ENCODE peak calls at places on chromosomes 1 and 21, in nine cellular contexts. One of them, this sample, is unnamed.

GRCh38 chr1:12532405-12533315 is 85.3 kb downstream of the DHRS3 start:
- DNase-seq in keratinocyte: no peak
- DNase-seq in brain microvascular endothelial cell: no peak
- DNase-seq in breast epithelium: no peak
- DNase-seq in CD8-positive, alpha-beta T cell: no peak
- DNase-seq in cardiac muscle cell: no peak
- DNase-seq in tibial artery: peak; percentile 48
- DNase-seq in uterus: peak; percentile 10
- DNase-seq in lower lobe of right lung: peak; percentile 30
- DNase-seq in this sample: no peak

GRCh38 chr1:201430790-201431189 is 9.3 kb upstream of the TNNI1 start:
- DNase-seq in keratinocyte: no peak
- DNase-seq in brain microvascular endothelial cell: no peak
- DNase-seq in breast epithelium: no peak
- DNase-seq in CD8-positive, alpha-beta T cell: no peak
- DNase-seq in cardiac muscle cell: no peak
- DNase-seq in tibial artery: no peak
- DNase-seq in uterus: no peak
- DNase-seq in lower lobe of right lung: no peak
- DNase-seq in this sample: no peak

GRCh38 chr1:11294951-11295350 is 22.0 kb downstream of the UBIAD1 start:
- DNase-seq in keratinocyte: no peak
- DNase-seq in brain microvascular endothelial cell: no peak
- DNase-seq in breast epithelium: no peak
- DNase-seq in CD8-positive, alpha-beta T cell: no peak
- DNase-seq in cardiac muscle cell: no peak
- DNase-seq in tibial artery: no peak
- DNase-seq in uterus: no peak
- DNase-seq in lower lobe of right lung: no peak
- DNase-seq in this sample: no peak

GRCh38 chr1:34686531-34686930 is 68.3 kb upstream of the GJB5 start:
- DNase-seq in keratinocyte: no peak
- DNase-seq in brain microvascular endothelial cell: no peak
- DNase-seq in breast epithelium: no peak
- DNase-seq in CD8-positive, alpha-beta T cell: no peak
- DNase-seq in cardiac muscle cell: no peak
- DNase-seq in tibial artery: no peak
- DNase-seq in uterus: no peak
- DNase-seq in lower lobe of right lung: peak; percentile 73
- DNase-seq in this sample: no peak

GRCh38 chr1:241715435-241715834 is 63.4 kb downstream of the WDR64 start:
- DNase-seq in keratinocyte: no peak
- DNase-seq in brain microvascular endothelial cell: no peak
- DNase-seq in breast epithelium: no peak
- DNase-seq in CD8-positive, alpha-beta T cell: no peak
- DNase-seq in cardiac muscle cell: no peak
- DNase-seq in tibial artery: no peak
- DNase-seq in uterus: no peak
- DNase-seq in lower lobe of right lung: no peak
- DNase-seq in this sample: no peak

GRCh38 chr21:45516071-45516670 is 26.1 kb downstream of the SLC19A1 start:
- DNase-seq in keratinocyte: no peak
- DNase-seq in brain microvascular endothelial cell: no peak
- DNase-seq in breast epithelium: no peak
- DNase-seq in CD8-positive, alpha-beta T cell: no peak
- DNase-seq in cardiac muscle cell: no peak
- DNase-seq in tibial artery: peak; percentile 62
- DNase-seq in uterus: no peak
- DNase-seq in lower lobe of right lung: peak; percentile 35
- DNase-seq in this sample: no peak

GRCh38 chr1:217134857-217135568 is 411.8 kb upstream of the ESRRG start:
- DNase-seq in keratinocyte: no peak
- DNase-seq in brain microvascular endothelial cell: no peak
- DNase-seq in breast epithelium: no peak
- DNase-seq in CD8-positive, alpha-beta T cell: no peak
- DNase-seq in cardiac muscle cell: peak; percentile 18
- DNase-seq in tibial artery: no peak
- DNase-seq in uterus: no peak
- DNase-seq in lower lobe of right lung: no peak
- DNase-seq in this sample: peak; percentile 32

GRCh38 chr1:197841828-197842573 is 60.4 kb upstream of the C1orf53 start:
- DNase-seq in keratinocyte: no peak
- DNase-seq in brain microvascular endothelial cell: no peak
- DNase-seq in breast epithelium: no peak
- DNase-seq in CD8-positive, alpha-beta T cell: no peak
- DNase-seq in cardiac muscle cell: peak; percentile 6
- DNase-seq in tibial artery: no peak
- DNase-seq in uterus: no peak
- DNase-seq in lower lobe of right lung: no peak
- DNase-seq in this sample: no peak

GRCh38 chr1:197773856-197774255 is 1.4 kb downstream of the DENND1B start:
- DNase-seq in keratinocyte: no peak
- DNase-seq in brain microvascular endothelial cell: no peak
- DNase-seq in breast epithelium: no peak
- DNase-seq in CD8-positive, alpha-beta T cell: no peak
- DNase-seq in cardiac muscle cell: no peak
- DNase-seq in tibial artery: no peak
- DNase-seq in uterus: no peak
- DNase-seq in lower lobe of right lung: no peak
- DNase-seq in this sample: no peak

GRCh38 chr1:233865902-233866301 is 38.6 kb upstream of the SLC35F3 start:
- DNase-seq in keratinocyte: no peak
- DNase-seq in brain microvascular endothelial cell: no peak
- DNase-seq in breast epithelium: no peak
- DNase-seq in CD8-positive, alpha-beta T cell: no peak
- DNase-seq in cardiac muscle cell: no peak
- DNase-seq in tibial artery: no peak
- DNase-seq in uterus: no peak
- DNase-seq in lower lobe of right lung: no peak
- DNase-seq in this sample: no peak

GRCh38 chr1:180927841-180928240 is 15.1 kb downstream of the KIAA1614 start:
- DNase-seq in keratinocyte: no peak
- DNase-seq in brain microvascular endothelial cell: no peak
- DNase-seq in breast epithelium: no peak
- DNase-seq in CD8-positive, alpha-beta T cell: no peak
- DNase-seq in cardiac muscle cell: no peak
- DNase-seq in tibial artery: no peak
- DNase-seq in uterus: no peak
- DNase-seq in lower lobe of right lung: no peak
- DNase-seq in this sample: peak; percentile 31

GRCh38 chr21:26804895-26805609 is 40.2 kb downstream of the ADAMTS1 start:
- DNase-seq in keratinocyte: no peak
- DNase-seq in brain microvascular endothelial cell: no peak
- DNase-seq in breast epithelium: no peak
- DNase-seq in CD8-positive, alpha-beta T cell: no peak
- DNase-seq in cardiac muscle cell: no peak
- DNase-seq in tibial artery: no peak
- DNase-seq in uterus: no peak
- DNase-seq in lower lobe of right lung: no peak
- DNase-seq in this sample: no peak

GRCh38 chr1:44672254-44672955 is 1.9 kb downstream of the TMEM53 start:
- DNase-seq in keratinocyte: no peak
- DNase-seq in brain microvascular endothelial cell: peak; percentile 22
- DNase-seq in breast epithelium: peak; percentile 58
- DNase-seq in CD8-positive, alpha-beta T cell: no peak
- DNase-seq in cardiac muscle cell: peak; percentile 27
- DNase-seq in tibial artery: no peak
- DNase-seq in uterus: no peak
- DNase-seq in lower lobe of right lung: peak; percentile 66
- DNase-seq in this sample: no peak

GRCh38 chr1:40855513-40855912 is 6.7 kb downstream of the CITED4 start:
- DNase-seq in keratinocyte: no peak
- DNase-seq in brain microvascular endothelial cell: no peak
- DNase-seq in breast epithelium: no peak
- DNase-seq in CD8-positive, alpha-beta T cell: no peak
- DNase-seq in cardiac muscle cell: no peak
- DNase-seq in tibial artery: no peak
- DNase-seq in uterus: no peak
- DNase-seq in lower lobe of right lung: no peak
- DNase-seq in this sample: no peak

GRCh38 chr1:154798645-154799044 is 71.4 kb downstream of the KCNN3 start:
- DNase-seq in keratinocyte: no peak
- DNase-seq in brain microvascular endothelial cell: no peak
- DNase-seq in breast epithelium: no peak
- DNase-seq in CD8-positive, alpha-beta T cell: no peak
- DNase-seq in cardiac muscle cell: no peak
- DNase-seq in tibial artery: no peak
- DNase-seq in uterus: no peak
- DNase-seq in lower lobe of right lung: no peak
- DNase-seq in this sample: no peak

GRCh38 chr1:154799188-154799587 is 70.9 kb downstream of the KCNN3 start:
- DNase-seq in keratinocyte: no peak
- DNase-seq in brain microvascular endothelial cell: no peak
- DNase-seq in breast epithelium: no peak
- DNase-seq in CD8-positive, alpha-beta T cell: no peak
- DNase-seq in cardiac muscle cell: no peak
- DNase-seq in tibial artery: no peak
- DNase-seq in uterus: no peak
- DNase-seq in lower lobe of right lung: no peak
- DNase-seq in this sample: no peak

GRCh38 chr1:154802336-154803003 is 67.6 kb downstream of the KCNN3 start:
- DNase-seq in keratinocyte: no peak
- DNase-seq in brain microvascular endothelial cell: no peak
- DNase-seq in breast epithelium: no peak
- DNase-seq in CD8-positive, alpha-beta T cell: no peak
- DNase-seq in cardiac muscle cell: no peak
- DNase-seq in tibial artery: no peak
- DNase-seq in uterus: no peak
- DNase-seq in lower lobe of right lung: no peak
- DNase-seq in this sample: no peak

GRCh38 chr1:154803203-154803920 is 66.7 kb downstream of the KCNN3 start:
- DNase-seq in keratinocyte: no peak
- DNase-seq in brain microvascular endothelial cell: no peak
- DNase-seq in breast epithelium: no peak
- DNase-seq in CD8-positive, alpha-beta T cell: no peak
- DNase-seq in cardiac muscle cell: no peak
- DNase-seq in tibial artery: no peak
- DNase-seq in uterus: no peak
- DNase-seq in lower lobe of right lung: no peak
- DNase-seq in this sample: no peak

GRCh38 chr1:154801612-154802011 is 68.5 kb downstream of the KCNN3 start:
- DNase-seq in keratinocyte: no peak
- DNase-seq in brain microvascular endothelial cell: no peak
- DNase-seq in breast epithelium: no peak
- DNase-seq in CD8-positive, alpha-beta T cell: no peak
- DNase-seq in cardiac muscle cell: no peak
- DNase-seq in tibial artery: no peak
- DNase-seq in uterus: no peak
- DNase-seq in lower lobe of right lung: no peak
- DNase-seq in this sample: no peak
- H3K27me3 ChIP-seq in keratinocyte: peaks cover 13% of the 10 kb centered on the region
- H3K27me3 ChIP-seq in brain microvascular endothelial cell: peaks cover 12% of the 10 kb centered on the region
- H3K27me3 ChIP-seq in breast epithelium: no peaks in the 10 kb centered on the region
- H3K27me3 ChIP-seq in CD8-positive, alpha-beta T cell: no peaks in the 10 kb centered on the region
- H3K27me3 ChIP-seq in cardiac muscle cell: no peaks in the 10 kb centered on the region
- H3K27me3 ChIP-seq in tibial artery: no peaks in the 10 kb centered on the region
- H3K27me3 ChIP-seq in uterus: no peaks in the 10 kb centered on the region
- H3K27me3 ChIP-seq in lower lobe of right lung: no peaks in the 10 kb centered on the region
- H3K27me3 ChIP-seq in this sample: no peaks in the 10 kb centered on the region

GRCh38 chr1:218383681-218384080 is 38.5 kb downstream of the TGFB2 start:
- DNase-seq in keratinocyte: no peak
- DNase-seq in brain microvascular endothelial cell: no peak
- DNase-seq in breast epithelium: no peak
- DNase-seq in CD8-positive, alpha-beta T cell: no peak
- DNase-seq in cardiac muscle cell: peak; percentile 84
- DNase-seq in tibial artery: no peak
- DNase-seq in uterus: no peak
- DNase-seq in lower lobe of right lung: no peak
- DNase-seq in this sample: no peak
- H3K4me3 ChIP-seq in keratinocyte: no peak overlapping the region
- H3K4me3 ChIP-seq in brain microvascular endothelial cell: no peak overlapping the region
- H3K4me3 ChIP-seq in breast epithelium: no peak overlapping the region
- H3K4me3 ChIP-seq in CD8-positive, alpha-beta T cell: no peak overlapping the region
- H3K4me3 ChIP-seq in cardiac muscle cell: no peak overlapping the region
- H3K4me3 ChIP-seq in tibial artery: no peak overlapping the region
- H3K4me3 ChIP-seq in uterus: no peak overlapping the region
- H3K4me3 ChIP-seq in lower lobe of right lung: no peak overlapping the region
- H3K4me3 ChIP-seq in this sample: no peak overlapping the region

DNA sequence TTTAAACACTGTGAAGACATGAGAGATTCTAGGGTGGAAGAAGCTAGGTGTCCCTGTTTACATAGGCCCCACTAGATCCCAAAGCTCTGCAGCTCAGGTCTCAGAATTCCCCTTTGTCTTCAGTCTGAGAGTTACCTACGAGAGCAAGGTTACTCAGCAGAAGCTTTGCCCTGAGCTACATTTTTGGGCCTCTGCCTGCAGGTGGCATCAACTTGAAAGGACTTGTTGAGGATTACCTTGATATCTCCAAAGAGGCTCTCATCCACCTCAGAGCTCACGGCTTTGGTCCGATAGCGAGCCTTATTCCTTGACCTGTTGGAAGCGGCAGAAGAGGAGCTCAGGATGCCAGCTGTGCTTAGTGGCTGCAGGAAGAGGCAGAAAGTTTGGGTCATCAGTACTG is 7.0 kb downstream of the CFAP45 start:
- DNase-seq in keratinocyte: no peak
- DNase-seq in brain microvascular endothelial cell: no peak
- DNase-seq in breast epithelium: no peak
- DNase-seq in CD8-positive, alpha-beta T cell: no peak
- DNase-seq in cardiac muscle cell: no peak
- DNase-seq in tibial artery: no peak
- DNase-seq in uterus: no peak
- DNase-seq in lower lobe of right lung: no peak
- DNase-seq in this sample: no peak
- TF ChIP-seq CTCF in keratinocyte: peak; percentile 69
- TF ChIP-seq CTCF in brain microvascular endothelial cell: peak; percentile 25
- TF ChIP-seq CTCF in breast epithelium: no peak
- TF ChIP-seq CTCF in CD8-positive, alpha-beta T cell: no peak
- TF ChIP-seq CTCF in cardiac muscle cell: no peak
- TF ChIP-seq CTCF in tibial artery: no peak
- TF ChIP-seq CTCF in uterus: no peak
- TF ChIP-seq CTCF in lower lobe of right lung: no peak
- TF ChIP-seq CTCF in this sample: no peak

GRCh38 chr1:110594466-110595076 is 11.6 kb downstream of the KCNA2 start:
- DNase-seq in keratinocyte: no peak
- DNase-seq in brain microvascular endothelial cell: no peak
- DNase-seq in breast epithelium: no peak
- DNase-seq in CD8-positive, alpha-beta T cell: no peak
- DNase-seq in cardiac muscle cell: no peak
- DNase-seq in tibial artery: no peak
- DNase-seq in uterus: no peak
- DNase-seq in lower lobe of right lung: no peak
- DNase-seq in this sample: no peak
- H3K27me3 ChIP-seq in keratinocyte: peaks cover 2% of the 10 kb centered on the region
- H3K27me3 ChIP-seq in brain microvascular endothelial cell: no peaks in the 10 kb centered on the region
- H3K27me3 ChIP-seq in breast epithelium: no peaks in the 10 kb centered on the region
- H3K27me3 ChIP-seq in CD8-positive, alpha-beta T cell: no peaks in the 10 kb centered on the region
- H3K27me3 ChIP-seq in cardiac muscle cell: peaks cover 28% of the 10 kb centered on the region
- H3K27me3 ChIP-seq in tibial artery: no peaks in the 10 kb centered on the region
- H3K27me3 ChIP-seq in uterus: no peaks in the 10 kb centered on the region
- H3K27me3 ChIP-seq in lower lobe of right lung: peaks cover 13% of the 10 kb centered on the region
- H3K27me3 ChIP-seq in this sample: no peaks in the 10 kb centered on the region

This sample was measured in pancreas.